ENCODE peak calls at places on chromosomes 3 and 15, in four cellular contexts. Z is IMR-90, V is cardiac muscle cell, D is Peyer's patch. O is an unnamed sample. For H3K36me3, the result is how much of the 10 kb centered on the place peaks cover.

GRCh38 chr3:194640829-194641228 is 7.6 kb upstream of the TMEM44 start:
- DNase-seq in Z (peak), V (peak), D (no peak), O (no peak)

GRCh38 chr3:192260611-192261010 is 466.7 kb downstream of the FGF12 start:
- DNase-seq in Z (no peak), V (peak), D (no peak), O (no peak)

GRCh38 chr3:29329986-29330514 is 49.2 kb downstream of the RBMS3 start:
- DNase-seq in Z (peak), V (peak), D (no peak), O (no peak)

GRCh38 chr15:31276596-31277298 is 49.9 kb upstream of the KLF13 start:
- DNase-seq in Z (no peak), V (no peak), D (peak), O (no peak)

GRCh38 chr15:45670061-45670460 is 35.2 kb downstream of the SQOR start:
- DNase-seq in Z (no peak), V (peak), D (no peak), O (no peak)

GRCh38 chr3:57757642-57758297 is 1.7 kb downstream of the SLMAP start:
- DNase-seq in Z (peak), V (no peak), D (no peak), O (peak)

GRCh38 chr3:42710323-42711021 is 7.9 kb upstream of the HHATL start:
- DNase-seq in Z (no peak), V (no peak), D (peak), O (no peak)

GRCh38 chr3:4398120-4398740 is 68.8 kb downstream of the SUMF1 start:
- DNase-seq in Z (no peak), V (no peak), D (no peak), O (no peak)

GRCh38 chr15:36877796-36878744 is 222.3 kb downstream of the MEIS2 start:
- DNase-seq in Z (no peak), V (no peak), D (no peak), O (no peak)

GRCh38 chr3:114758828-114759709 is 388.0 kb downstream of the ZBTB20 start:
- DNase-seq in Z (peak), V (peak), D (no peak), O (no peak)

GRCh38 chr3:8327739-8328138 is 173.9 kb upstream of the LMCD1 start:
- DNase-seq in Z (no peak), V (no peak), D (no peak), O (peak)

GRCh38 chr3:102536479-102536878 is 101.7 kb downstream of the ZPLD1 start:
- DNase-seq in Z (peak), V (peak), D (no peak), O (peak)

GRCh38 chr15:83613716-83614115 is 40.2 kb upstream of the ADAMTSL3 start:
- DNase-seq in Z (no peak), V (peak), D (no peak), O (no peak)

GRCh38 chr3:177820683-177821316 is 623.5 kb upstream of the TBL1XR1 start:
- DNase-seq in Z (peak), V (peak), D (no peak), O (no peak)

GRCh38 chr3:97914390-97914789 is 57.8 kb downstream of the RIOX2 start:
- DNase-seq in Z (peak), V (peak), D (no peak), O (no peak)

DNA sequence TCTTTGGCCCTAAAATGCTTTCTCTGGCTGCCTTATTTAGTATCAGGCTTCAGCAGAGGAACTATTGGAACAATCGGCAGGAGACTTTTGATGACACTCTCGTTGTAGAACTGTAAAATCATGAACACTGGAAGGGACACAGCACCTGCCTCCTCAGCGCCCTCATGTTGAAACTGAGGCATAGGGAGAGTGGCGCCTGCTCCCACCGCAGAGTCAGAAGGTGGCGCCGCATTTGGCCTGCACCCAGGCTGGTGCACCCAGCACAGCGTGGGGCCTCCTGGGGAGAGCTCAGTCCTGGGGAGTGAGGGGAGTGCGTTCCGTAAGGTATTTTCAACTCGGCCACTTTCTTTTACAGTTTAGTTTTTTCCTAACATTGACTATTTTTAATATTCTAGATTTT is 78.2 kb upstream of the BLM start:
- DNase-seq in Z (no peak), V (no peak), D (no peak), O (no peak)
- H3K36me3 ChIP-seq in Z (half or more), V (under half), D (half or more), O (under half)

DNA sequence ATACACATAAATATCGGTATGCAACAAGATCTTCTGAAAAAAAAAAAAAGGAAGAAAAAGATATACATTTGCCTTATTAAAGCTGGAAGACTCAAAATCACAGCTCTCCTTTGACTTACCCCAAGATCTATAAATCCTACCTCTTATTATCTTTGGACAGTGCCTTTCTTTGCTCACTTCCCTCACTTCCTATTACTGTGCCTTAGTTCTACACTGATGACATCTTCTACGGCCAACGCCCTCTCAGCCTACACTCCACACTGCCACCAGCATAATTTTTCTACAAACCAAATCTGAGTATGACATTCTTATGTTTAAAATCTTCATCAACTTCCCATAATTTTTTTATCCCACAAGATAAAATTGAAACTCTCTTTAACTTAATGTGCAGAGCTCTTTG is 137.1 kb downstream of the VPS13C start:
- DNase-seq in Z (no peak), V (no peak), D (no peak), O (no peak)
- H3K36me3 ChIP-seq in Z (under half), V (under half), D (half or more), O (under half)

DNA sequence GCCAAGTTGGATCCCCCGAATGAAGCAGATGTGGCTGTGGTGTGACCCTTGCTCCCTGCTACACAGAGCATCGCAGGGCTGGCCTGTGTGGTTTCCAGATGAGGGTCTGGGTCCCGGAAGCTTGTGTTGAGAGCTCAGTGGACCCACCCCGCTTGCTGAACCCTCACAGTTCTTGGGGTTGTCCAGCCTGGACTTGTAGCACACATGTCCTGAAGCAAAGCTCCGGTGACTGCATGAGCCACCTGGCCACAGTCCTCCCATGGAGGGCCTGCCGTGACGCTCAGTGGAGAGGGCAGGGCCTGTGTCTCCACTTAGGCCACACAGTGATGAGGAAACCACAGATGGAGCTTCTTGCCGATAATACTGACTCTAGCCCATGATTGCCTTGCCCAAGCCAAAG is 62.7 kb downstream of the RGMA start:
- DNase-seq in Z (no peak), V (no peak), D (peak), O (no peak)
- H3K36me3 ChIP-seq in Z (under half), V (under half), D (half or more), O (half or more)

GRCh38 chr3:49867400-49867799 is 2.3 kb downstream of the CAMKV start:
- DNase-seq in Z (no peak), V (no peak), D (no peak), O (no peak)
- H3K36me3 ChIP-seq in Z (under half), V (under half), D (under half), O (under half)

GRCh38 chr15:64695571-64695992 is 79.8 kb downstream of the RBPMS2 start:
- DNase-seq in Z (no peak), V (no peak), D (peak), O (no peak)
- H3K36me3 ChIP-seq in Z (under half), V (under half), D (under half), O (under half)

DNA sequence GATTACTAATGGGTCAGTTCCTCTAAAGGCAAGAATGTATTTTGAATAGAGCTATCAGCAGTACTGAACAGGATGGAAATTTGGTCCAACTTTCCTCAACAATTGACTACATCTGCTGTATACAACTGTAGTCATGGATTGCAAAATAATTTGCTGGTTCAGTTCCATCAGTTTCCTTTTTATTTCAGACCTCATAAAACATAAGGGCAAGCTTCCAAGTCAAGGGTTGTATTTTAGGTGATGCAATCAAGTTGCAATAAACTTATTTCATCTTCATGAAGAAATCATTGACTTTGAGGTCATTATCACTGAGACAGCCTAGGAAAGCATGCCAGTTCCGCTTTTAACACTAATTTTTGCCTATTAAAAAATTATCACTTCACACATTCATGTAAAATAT is 90.4 kb upstream of the TSEN2 start:
- DNase-seq in Z (peak), V (peak), D (no peak), O (no peak)
- H3K36me3 ChIP-seq in Z (under half), V (under half), D (under half), O (under half)